ENCODE peak calls at places on chromosomes 3 and 15, in five cellular contexts. W, I, O, H and P are unnamed samples.

GRCh38 chr3:34183581-34184313 is 385.3 kb downstream of the PDCD6IP start:
- DNase-seq in I (no peak), O (no peak), H (peak), W (peak), P (no peak)

GRCh38 chr3:107045791-107046190 is 331.4 kb upstream of the CCDC54 start:
- DNase-seq in O (no peak), H (no peak), I (no peak), W (no peak), P (peak)

GRCh38 chr3:40925228-40925627 is 274.1 kb upstream of the CTNNB1 start:
- DNase-seq in H (no peak), W (no peak), O (no peak), I (no peak), P (no peak)

GRCh38 chr3:14598143-14598569 is 53.4 kb upstream of the CCDC174 start:
- DNase-seq in H (peak), W (peak), O (no peak), I (no peak), P (peak)

GRCh38 chr3:14042680-14043079 is 82.0 kb downstream of the CHCHD4 start:
- DNase-seq in W (no peak), O (no peak), H (no peak), I (no peak), P (no peak)

GRCh38 chr3:45611619-45612018 is 17.1 kb downstream of the LIMD1 start:
- DNase-seq in H (no peak), W (no peak), O (no peak), I (no peak), P (peak)

GRCh38 chr3:186598108-186598784 is 14.6 kb upstream of the AHSG start:
- DNase-seq in H (no peak), I (no peak), O (no peak), W (no peak), P (peak)

GRCh38 chr15:63218114-63218808 is 28.9 kb downstream of the RAB8B start:
- DNase-seq in O (no peak), I (no peak), H (no peak), W (no peak), P (peak)

GRCh38 chr3:147392083-147392916 is 14.0 kb downstream of the ZIC4 start:
- DNase-seq in O (no peak), W (peak), I (no peak), H (no peak), P (no peak)

GRCh38 chr3:46269556-46269955 is 27.3 kb downstream of the CCR3 start:
- DNase-seq in I (no peak), O (no peak), H (no peak), W (no peak), P (no peak)

GRCh38 chr3:45103753-45104714 is 42.1 kb downstream of the CDCP1 start:
- DNase-seq in W (no peak), I (no peak), O (no peak), H (no peak), P (no peak)

GRCh38 chr3:114839476-114839875 is 307.6 kb downstream of the ZBTB20 start:
- DNase-seq in O (no peak), I (no peak), H (no peak), W (no peak), P (no peak)

GRCh38 chr3:110293660-110294059 is 778.0 kb upstream of the NECTIN3 start:
- DNase-seq in W (no peak), O (no peak), I (no peak), H (no peak), P (no peak)

GRCh38 chr3:128787256-128788253 is 61.6 kb downstream of the RAB7A start:
- DNase-seq in H (no peak), W (no peak), O (peak), I (no peak), P (peak)

GRCh38 chr3:126321490-126321889 is 35.7 kb downstream of the KLF15 start:
- DNase-seq in W (no peak), H (no peak), I (no peak), O (no peak), P (no peak)

GRCh38 chr3:197168606-197169005 is 129.8 kb downstream of the DLG1 start:
- DNase-seq in I (no peak), W (no peak), O (no peak), H (no peak), P (no peak)

GRCh38 chr15:61681676-61682075 is 378.6 kb downstream of the VPS13C start:
- DNase-seq in W (no peak), I (no peak), O (no peak), H (no peak), P (no peak)

GRCh38 chr3:159824341-159824740 is 164.3 kb upstream of the IL12A start:
- DNase-seq in I (no peak), O (peak), W (no peak), H (no peak), P (peak)

GRCh38 chr3:15636028-15636709 is 34.6 kb downstream of the BTD start:
- DNase-seq in I (no peak), W (no peak), H (no peak), O (no peak), P (no peak)

GRCh38 chr15:83698294-83698693 is 44.4 kb downstream of the ADAMTSL3 start:
- DNase-seq in I (no peak), W (no peak), H (no peak), O (peak), P (no peak)

GRCh38 chr3:88105325-88105724 is 44.4 kb upstream of the C3orf38 start:
- DNase-seq in I (no peak), W (no peak), H (no peak), O (no peak), P (no peak)

GRCh38 chr3:10672422-10672821 is 143.6 kb upstream of the SLC6A11 start:
- DNase-seq in O (no peak), H (no peak), W (no peak), I (no peak), P (no peak)

GRCh38 chr3:174169736-174170135 is 689.4 kb upstream of the NAALADL2 start:
- DNase-seq in O (no peak), H (no peak), I (no peak), W (no peak), P (no peak)